ENCODE peak calls at places on chromosomes 3 and 15, in nine cellular contexts. One of them, this sample, is unnamed.

GRCh38 chr15:58931985-58932384 is 1.5 kb downstream of the SLTM start:
- DNase-seq in islet precursor cell: no peak
- DNase-seq in stimulated activated CD4-positive, alpha-beta T cell treated with anti-CD3 and anti-CD28 coated beads, TNF-alpha, amount 100 ng/mL, for 4 hours: no peak
- DNase-seq in epithelial cell of prostate: no peak
- DNase-seq in nucleus accumbens: no peak
- DNase-seq in AML-193: peak; percentile 76
- DNase-seq in pulmonary artery endothelial cell: no peak
- DNase-seq in brain microvascular endothelial cell: no peak
- DNase-seq in LHCN-M2: peak; percentile 33
- DNase-seq in this sample: no peak

GRCh38 chr15:79881254-79881653 is 15.6 kb downstream of the MTHFS start:
- DNase-seq in stimulated activated CD4-positive, alpha-beta T cell treated with anti-CD3 and anti-CD28 coated beads, TNF-alpha, amount 100 ng/mL, for 4 hours: no peak
- DNase-seq in pulmonary artery endothelial cell: no peak
- DNase-seq in nucleus accumbens: no peak
- DNase-seq in AML-193: no peak
- DNase-seq in epithelial cell of prostate: no peak
- DNase-seq in brain microvascular endothelial cell: no peak
- DNase-seq in islet precursor cell: no peak
- DNase-seq in LHCN-M2: no peak
- DNase-seq in this sample: no peak

GRCh38 chr3:155365178-155365783 is 71.8 kb upstream of the STRIT1 start:
- DNase-seq in LHCN-M2: no peak
- DNase-seq in AML-193: no peak
- DNase-seq in nucleus accumbens: no peak
- DNase-seq in epithelial cell of prostate: no peak
- DNase-seq in islet precursor cell: no peak
- DNase-seq in brain microvascular endothelial cell: no peak
- DNase-seq in stimulated activated CD4-positive, alpha-beta T cell treated with anti-CD3 and anti-CD28 coated beads, TNF-alpha, amount 100 ng/mL, for 4 hours: no peak
- DNase-seq in pulmonary artery endothelial cell: no peak
- DNase-seq in this sample: no peak

GRCh38 chr3:46454606-46455005 is 10.1 kb downstream of the LTF start:
- DNase-seq in stimulated activated CD4-positive, alpha-beta T cell treated with anti-CD3 and anti-CD28 coated beads, TNF-alpha, amount 100 ng/mL, for 4 hours: no peak
- DNase-seq in AML-193: no peak
- DNase-seq in LHCN-M2: no peak
- DNase-seq in brain microvascular endothelial cell: no peak
- DNase-seq in pulmonary artery endothelial cell: no peak
- DNase-seq in nucleus accumbens: no peak
- DNase-seq in epithelial cell of prostate: no peak
- DNase-seq in islet precursor cell: peak; percentile 34
- DNase-seq in this sample: no peak

GRCh38 chr3:54830658-54831057 is 97.2 kb downstream of the LRTM1 start:
- DNase-seq in nucleus accumbens: no peak
- DNase-seq in stimulated activated CD4-positive, alpha-beta T cell treated with anti-CD3 and anti-CD28 coated beads, TNF-alpha, amount 100 ng/mL, for 4 hours: no peak
- DNase-seq in epithelial cell of prostate: no peak
- DNase-seq in AML-193: peak; percentile 37
- DNase-seq in pulmonary artery endothelial cell: no peak
- DNase-seq in LHCN-M2: peak; percentile 15
- DNase-seq in brain microvascular endothelial cell: peak; percentile 14
- DNase-seq in islet precursor cell: peak; percentile 71
- DNase-seq in this sample: peak; percentile 20

GRCh38 chr15:63135804-63136203 is 14.1 kb downstream of the LACTB start:
- DNase-seq in islet precursor cell: no peak
- DNase-seq in stimulated activated CD4-positive, alpha-beta T cell treated with anti-CD3 and anti-CD28 coated beads, TNF-alpha, amount 100 ng/mL, for 4 hours: no peak
- DNase-seq in epithelial cell of prostate: peak; percentile 71
- DNase-seq in LHCN-M2: peak; percentile 94
- DNase-seq in brain microvascular endothelial cell: peak; percentile 65
- DNase-seq in pulmonary artery endothelial cell: peak; percentile 84
- DNase-seq in nucleus accumbens: no peak
- DNase-seq in AML-193: peak; percentile 58
- DNase-seq in this sample: peak; percentile 88

GRCh38 chr3:27454914-27455313 is 29.3 kb downstream of the SLC4A7 start:
- DNase-seq in pulmonary artery endothelial cell: no peak
- DNase-seq in stimulated activated CD4-positive, alpha-beta T cell treated with anti-CD3 and anti-CD28 coated beads, TNF-alpha, amount 100 ng/mL, for 4 hours: no peak
- DNase-seq in brain microvascular endothelial cell: no peak
- DNase-seq in AML-193: peak; percentile 17
- DNase-seq in LHCN-M2: no peak
- DNase-seq in islet precursor cell: no peak
- DNase-seq in nucleus accumbens: no peak
- DNase-seq in epithelial cell of prostate: no peak
- DNase-seq in this sample: no peak

GRCh38 chr3:148512648-148513047 is 185.1 kb upstream of the AGTR1 start:
- DNase-seq in brain microvascular endothelial cell: no peak
- DNase-seq in AML-193: no peak
- DNase-seq in islet precursor cell: no peak
- DNase-seq in nucleus accumbens: no peak
- DNase-seq in pulmonary artery endothelial cell: no peak
- DNase-seq in LHCN-M2: no peak
- DNase-seq in stimulated activated CD4-positive, alpha-beta T cell treated with anti-CD3 and anti-CD28 coated beads, TNF-alpha, amount 100 ng/mL, for 4 hours: no peak
- DNase-seq in epithelial cell of prostate: no peak
- DNase-seq in this sample: no peak

GRCh38 chr3:42216820-42217416 is 49.1 kb downstream of the CCK start:
- DNase-seq in epithelial cell of prostate: no peak
- DNase-seq in pulmonary artery endothelial cell: no peak
- DNase-seq in AML-193: no peak
- DNase-seq in brain microvascular endothelial cell: peak; percentile 73
- DNase-seq in nucleus accumbens: no peak
- DNase-seq in islet precursor cell: peak; percentile 73
- DNase-seq in LHCN-M2: peak; percentile 31
- DNase-seq in stimulated activated CD4-positive, alpha-beta T cell treated with anti-CD3 and anti-CD28 coated beads, TNF-alpha, amount 100 ng/mL, for 4 hours: no peak
- DNase-seq in this sample: no peak

GRCh38 chr15:24761704-24762302 is 86.2 kb downstream of the NPAP1 start:
- DNase-seq in nucleus accumbens: no peak
- DNase-seq in brain microvascular endothelial cell: no peak
- DNase-seq in AML-193: peak; percentile 19
- DNase-seq in pulmonary artery endothelial cell: no peak
- DNase-seq in islet precursor cell: no peak
- DNase-seq in epithelial cell of prostate: no peak
- DNase-seq in stimulated activated CD4-positive, alpha-beta T cell treated with anti-CD3 and anti-CD28 coated beads, TNF-alpha, amount 100 ng/mL, for 4 hours: no peak
- DNase-seq in LHCN-M2: peak; percentile 1
- DNase-seq in this sample: peak; percentile 1

GRCh38 chr15:89203705-89204273 is 17.6 kb downstream of the RLBP1 start:
- DNase-seq in islet precursor cell: no peak
- DNase-seq in nucleus accumbens: no peak
- DNase-seq in brain microvascular endothelial cell: no peak
- DNase-seq in AML-193: no peak
- DNase-seq in epithelial cell of prostate: no peak
- DNase-seq in stimulated activated CD4-positive, alpha-beta T cell treated with anti-CD3 and anti-CD28 coated beads, TNF-alpha, amount 100 ng/mL, for 4 hours: no peak
- DNase-seq in LHCN-M2: no peak
- DNase-seq in pulmonary artery endothelial cell: no peak
- DNase-seq in this sample: no peak

GRCh38 chr3:156892701-156893100 is 66.5 kb downstream of the LEKR1 start:
- DNase-seq in brain microvascular endothelial cell: no peak
- DNase-seq in stimulated activated CD4-positive, alpha-beta T cell treated with anti-CD3 and anti-CD28 coated beads, TNF-alpha, amount 100 ng/mL, for 4 hours: no peak
- DNase-seq in pulmonary artery endothelial cell: no peak
- DNase-seq in nucleus accumbens: no peak
- DNase-seq in LHCN-M2: peak; percentile 27
- DNase-seq in islet precursor cell: no peak
- DNase-seq in AML-193: no peak
- DNase-seq in epithelial cell of prostate: peak; percentile 81
- DNase-seq in this sample: peak; percentile 92

GRCh38 chr15:41417418-41417811 is 520 bp downstream of the RTF1 start:
- DNase-seq in AML-193: no peak
- DNase-seq in islet precursor cell: no peak
- DNase-seq in nucleus accumbens: peak; percentile 26
- DNase-seq in brain microvascular endothelial cell: peak; percentile 2
- DNase-seq in epithelial cell of prostate: no peak
- DNase-seq in stimulated activated CD4-positive, alpha-beta T cell treated with anti-CD3 and anti-CD28 coated beads, TNF-alpha, amount 100 ng/mL, for 4 hours: no peak
- DNase-seq in pulmonary artery endothelial cell: no peak
- DNase-seq in LHCN-M2: peak; percentile 36
- DNase-seq in this sample: peak; percentile 13

GRCh38 chr3:14181253-14181652 is 2.6 kb downstream of the LSM3 start:
- DNase-seq in pulmonary artery endothelial cell: no peak
- DNase-seq in islet precursor cell: no peak
- DNase-seq in nucleus accumbens: no peak
- DNase-seq in AML-193: no peak
- DNase-seq in LHCN-M2: no peak
- DNase-seq in brain microvascular endothelial cell: no peak
- DNase-seq in stimulated activated CD4-positive, alpha-beta T cell treated with anti-CD3 and anti-CD28 coated beads, TNF-alpha, amount 100 ng/mL, for 4 hours: no peak
- DNase-seq in epithelial cell of prostate: no peak
- DNase-seq in this sample: no peak

GRCh38 chr15:51200791-51201190 is 106.1 kb upstream of the TNFAIP8L3 start:
- DNase-seq in LHCN-M2: no peak
- DNase-seq in stimulated activated CD4-positive, alpha-beta T cell treated with anti-CD3 and anti-CD28 coated beads, TNF-alpha, amount 100 ng/mL, for 4 hours: no peak
- DNase-seq in nucleus accumbens: no peak
- DNase-seq in islet precursor cell: no peak
- DNase-seq in brain microvascular endothelial cell: no peak
- DNase-seq in AML-193: no peak
- DNase-seq in epithelial cell of prostate: no peak
- DNase-seq in pulmonary artery endothelial cell: no peak
- DNase-seq in this sample: no peak